ENCODE peak calls at places on chromosomes 16 and 17, in seven cellular contexts. O is WERI-Rb-1; J is stimulated activated CD4-positive, alpha-beta T cell treated with anti-CD3 and anti-CD28 coated beads, Interleukin-1b, Interleukin-23, amount 100 ng/mL, for 24 hours; A is astrocyte of the spinal cord; W is GM12865; B is GM23248; D is cardiac fibroblast. R is an unnamed sample.

GRCh38 chr17:44794699-44795413 is 35.2 kb downstream of the GJC1 start:
- DNase-seq in D (peak), B (peak), A (peak), O (no peak), J (no peak), W (no peak), R (no peak)

GRCh38 chr17:33142703-33143299 is 150.3 kb downstream of the ASIC2 start:
- DNase-seq in A (no peak), D (peak), O (no peak), W (peak), J (no peak), B (peak), R (no peak)

GRCh38 chr16:21036471-21036870 is 114.2 kb downstream of the DNAH3 start:
- DNase-seq in B (no peak), A (no peak), W (no peak), O (no peak), D (no peak), J (no peak), R (no peak)

GRCh38 chr16:4675864-4676786 is 17.2 kb upstream of the NUDT16L1 start:
- DNase-seq in W (no peak), B (no peak), A (no peak), J (no peak), D (no peak), O (no peak), R (no peak)

GRCh38 chr17:18951941-18952842 is at the start of gene SLC5A10:
- DNase-seq in O (peak), D (no peak), J (no peak), A (no peak), B (peak), W (no peak), R (peak)

GRCh38 chr17:44063704-44064639 is 2.5 kb downstream of the LSM12 start:
- DNase-seq in B (no peak), W (no peak), A (no peak), D (no peak), J (no peak), O (no peak), R (no peak)

GRCh38 chr17:48737330-48738043 is 8.9 kb upstream of the HOXB13 start:
- DNase-seq in W (no peak), D (no peak), A (no peak), B (no peak), J (no peak), O (no peak), R (no peak)

GRCh38 chr17:67246398-67246647 is 1.3 kb upstream of the HELZ start:
- DNase-seq in B (no peak), D (no peak), W (no peak), O (no peak), J (no peak), A (peak), R (no peak)

GRCh38 chr17:59561042-59561441 is 4.4 kb upstream of the DHX40 start:
- DNase-seq in J (no peak), A (no peak), O (peak), B (peak), D (peak), W (peak), R (peak)

GRCh38 chr16:52384378-52384777 is 162.6 kb downstream of the TOX3 start:
- DNase-seq in J (no peak), B (no peak), W (no peak), A (no peak), D (no peak), O (no peak), R (no peak)

GRCh38 chr17:73616120-73616872 is 27.9 kb downstream of the SDK2 start:
- DNase-seq in J (no peak), O (no peak), D (no peak), W (no peak), A (no peak), B (no peak), R (no peak)

GRCh38 chr16:67399749-67400704 is 6.7 kb upstream of the TPPP3 start:
- DNase-seq in D (no peak), J (no peak), O (no peak), A (no peak), W (no peak), B (no peak), R (no peak)

GRCh38 chr17:80504671-80505413 is 28.4 kb upstream of the NPTX1 start:
- DNase-seq in A (peak), W (no peak), B (peak), J (no peak), D (peak), O (no peak), R (no peak)

GRCh38 chr16:27475561-27475960 is 73.6 kb downstream of the IL21R start:
- DNase-seq in B (peak), A (peak), J (no peak), W (no peak), D (peak), O (no peak), R (no peak)

GRCh38 chr17:50840311-50840851 is 5.0 kb downstream of the WFIKKN2 start:
- DNase-seq in A (no peak), B (no peak), O (no peak), D (no peak), J (no peak), W (no peak), R (no peak)

GRCh38 chr17:40605301-40605700 is 40.0 kb upstream of the CCR7 start:
- DNase-seq in W (no peak), J (no peak), B (no peak), O (no peak), A (no peak), D (no peak), R (no peak)

GRCh38 chr16:51713502-51713901 is 562.4 kb upstream of the SALL1 start:
- DNase-seq in B (no peak), A (no peak), W (no peak), O (no peak), J (no peak), D (no peak), R (no peak)

GRCh38 chr16:85556456-85557082 is 56.6 kb upstream of the GSE1 start:
- DNase-seq in A (peak), O (no peak), B (peak), D (no peak), W (peak), J (no peak), R (peak)

GRCh38 chr16:4213721-4214120 is 28.2 kb downstream of the SRL start:
- DNase-seq in O (no peak), D (peak), J (no peak), A (no peak), W (no peak), B (peak), R (no peak)

GRCh38 chr16:54361813-54362212 is 75.2 kb upstream of the IRX3 start:
- DNase-seq in D (no peak), O (no peak), B (no peak), A (no peak), J (no peak), W (no peak), R (no peak)

GRCh38 chr17:79960788-79961522 is 74.7 kb downstream of the TBC1D16 start:
- DNase-seq in D (peak), O (peak), W (no peak), J (no peak), B (no peak), A (no peak), R (no peak)

GRCh38 chr17:80023261-80024205 is 12.1 kb downstream of the TBC1D16 start:
- DNase-seq in A (no peak), J (no peak), D (no peak), O (peak), B (peak), W (no peak), R (no peak)

GRCh38 chr17:74646231-74646630 is 22.7 kb upstream of the CD300E start:
- DNase-seq in A (no peak), O (no peak), W (peak), B (peak), D (peak), J (no peak), R (no peak)

GRCh38 chr16:71929048-71929447 is 33.7 kb downstream of the IST1 start:
- DNase-seq in O (no peak), J (no peak), D (peak), B (peak), W (no peak), A (peak), R (no peak)

GRCh38 chr17:39631403-39631802 is 4.7 kb downstream of the PPP1R1B start:
- DNase-seq in J (no peak), D (no peak), O (no peak), A (no peak), B (no peak), W (no peak), R (no peak)

GRCh38 chr17:39001703-39002637 is 34.8 kb upstream of the FBXO47 start:
- DNase-seq in B (peak), A (peak), O (no peak), J (no peak), D (peak), W (no peak), R (no peak)

GRCh38 chr17:40348562-40349476 is 15.7 kb downstream of the GJD3 start:
- DNase-seq in B (peak), W (no peak), D (no peak), A (no peak), O (no peak), J (no peak), R (no peak)

GRCh38 chr17:61408151-61409041 is 8.8 kb downstream of the TBX2 start:
- DNase-seq in A (no peak), B (no peak), D (peak), W (no peak), O (peak), J (no peak), R (no peak)

GRCh38 chr16:56990407-56991286 is 1.3 kb downstream of the NLRC5 start:
- DNase-seq in B (peak), A (no peak), D (no peak), O (no peak), J (no peak), W (peak), R (no peak)

GRCh38 chr17:40484285-40484972 is 17.0 kb downstream of the TNS4 start:
- DNase-seq in A (no peak), D (no peak), W (no peak), B (no peak), O (no peak), J (no peak), R (no peak)

GRCh38 chr17:4179071-4179470 is 36.1 kb downstream of the CYB5D2 start:
- DNase-seq in J (no peak), D (peak), B (no peak), O (no peak), W (no peak), A (no peak), R (no peak)

GRCh38 chr17:75315541-75316243 is 26.5 kb upstream of the SLC25A19 start:
- DNase-seq in A (no peak), J (no peak), O (no peak), B (peak), D (peak), W (peak), R (no peak)

GRCh38 chr16:49049191-49049590 is 232.4 kb downstream of the CBLN1 start:
- DNase-seq in O (no peak), B (no peak), J (no peak), D (no peak), W (no peak), A (no peak), R (no peak)

GRCh38 chr16:2977440-2977839 is 2.8 kb downstream of the PKMYT1 start:
- DNase-seq in A (no peak), D (no peak), W (no peak), J (no peak), O (no peak), B (no peak), R (no peak)

GRCh38 chr17:17677299-17678040 is 3.8 kb upstream of the RAI1 start:
- DNase-seq in A (no peak), J (no peak), D (no peak), W (no peak), O (no peak), B (no peak), R (no peak)

GRCh38 chr17:83053779-83054451 is 25.5 kb upstream of the METRNL start:
- DNase-seq in A (no peak), D (no peak), B (no peak), J (no peak), O (peak), W (peak), R (no peak)

GRCh38 chr16:3458278-3458851 is 14.9 kb downstream of the NAA60 start:
- DNase-seq in J (no peak), B (peak), D (peak), O (no peak), W (peak), A (peak), R (no peak)

R was measured in GM12892.